ENCODE peak calls at places on chromosomes 4 and X, in six cellular contexts. H, A, T, W, I and Y are unnamed samples.

GRCh38 chr4:166128452-166128851 is 255.4 kb downstream of the TLL1 start:
- DNase-seq in T (peak; percentile 56), I (no peak), A (no peak), W (peak; percentile 57), H (no peak), Y (peak; percentile 67)

GRCh38 chrX:123487674-123488073 is 245.2 kb downstream of the THOC2 start:
- DNase-seq in A (no peak), I (no peak), T (no peak), H (no peak), W (no peak), Y (no peak)

GRCh38 chr4:1471443-1472147 is 65.4 kb upstream of the NKX1-1 start:
- DNase-seq in H (no peak), A (no peak), W (no peak), T (no peak), I (no peak), Y (no peak)

GRCh38 chrX:40171513-40172168 is 73.9 kb upstream of the BCOR start:
- DNase-seq in T (peak; percentile 53), I (no peak), H (no peak), W (no peak), A (no peak), Y (no peak)

GRCh38 chrX:46574941-46575381 is 1.4 kb downstream of the CHST7 start:
- DNase-seq in T (peak; percentile 29), W (no peak), I (no peak), H (no peak), A (no peak), Y (no peak)

GRCh38 chrX:20431486-20431885 is 164.8 kb upstream of the RPS6KA3 start:
- DNase-seq in H (no peak), A (no peak), I (no peak), W (no peak), T (no peak), Y (no peak)

GRCh38 chr4:30744957-30745640 is 24.9 kb downstream of the PCDH7 start:
- DNase-seq in W (no peak), A (no peak), I (no peak), T (peak; percentile 38), H (no peak), Y (no peak)

GRCh38 chrX:106246511-106246910 is 78.4 kb downstream of the PWWP3B start:
- DNase-seq in W (peak; percentile 4), A (no peak), T (peak; percentile 9), H (no peak), I (no peak), Y (peak; percentile 59)

GRCh38 chrX:122913764-122914163 is 270.3 kb upstream of the GRIA3 start:
- DNase-seq in W (no peak), T (no peak), H (no peak), A (no peak), I (no peak), Y (no peak)

GRCh38 chr4:16573744-16574143 is 324.7 kb downstream of the LDB2 start:
- DNase-seq in H (no peak), I (no peak), T (peak; percentile 80), W (peak; percentile 78), A (no peak), Y (peak; percentile 33)

GRCh38 chrX:130836447-130836846 is 66.6 kb downstream of the ENOX2 start:
- DNase-seq in W (no peak), H (no peak), A (no peak), I (no peak), T (peak; percentile 13), Y (no peak)

GRCh38 chr4:155900402-155900801 is 3.1 kb upstream of the TDO2 start:
- DNase-seq in I (no peak), A (peak; percentile 31), W (peak; percentile 19), T (peak; percentile 87), H (peak; percentile 1), Y (peak; percentile 45)

GRCh38 chr4:10737335-10737734 is 52.8 kb upstream of the CLNK start:
- DNase-seq in I (no peak), H (no peak), A (no peak), T (no peak), W (no peak), Y (peak; percentile 80)

GRCh38 chr4:85607624-85608023 is 132.7 kb downstream of the ARHGAP24 start:
- DNase-seq in W (no peak), H (no peak), I (no peak), T (no peak), A (no peak), Y (no peak)
- H3K4me3 ChIP-seq in W (no peak overlapping the region), H (no peak overlapping the region), I (no peak overlapping the region), T (no peak overlapping the region), A (no peak overlapping the region), Y (no peak overlapping the region)

GRCh38 chrX:154409222-154409871 is at the start of gene DNASE1L1:
- DNase-seq in W (peak; percentile 62), T (peak; percentile 92), H (no peak), I (peak; percentile 83), A (peak; percentile 91), Y (peak; percentile 71)

GRCh38 chrX:154411322-154411980 is at the start of gene TAFAZZIN:
- DNase-seq in I (peak; percentile 63), A (peak; percentile 80), W (no peak), H (no peak), T (peak; percentile 66), Y (no peak)

GRCh38 chrX:154412468-154412867 is 1.1 kb downstream of the TAFAZZIN start:
- DNase-seq in A (no peak), T (no peak), I (no peak), H (no peak), W (no peak), Y (no peak)

GRCh38 chrX:154411981-154412340 is 622 bp downstream of the TAFAZZIN start:
- DNase-seq in I (peak; percentile 64), A (peak; percentile 67), W (no peak), T (peak; percentile 54), H (no peak), Y (no peak)

DNA sequence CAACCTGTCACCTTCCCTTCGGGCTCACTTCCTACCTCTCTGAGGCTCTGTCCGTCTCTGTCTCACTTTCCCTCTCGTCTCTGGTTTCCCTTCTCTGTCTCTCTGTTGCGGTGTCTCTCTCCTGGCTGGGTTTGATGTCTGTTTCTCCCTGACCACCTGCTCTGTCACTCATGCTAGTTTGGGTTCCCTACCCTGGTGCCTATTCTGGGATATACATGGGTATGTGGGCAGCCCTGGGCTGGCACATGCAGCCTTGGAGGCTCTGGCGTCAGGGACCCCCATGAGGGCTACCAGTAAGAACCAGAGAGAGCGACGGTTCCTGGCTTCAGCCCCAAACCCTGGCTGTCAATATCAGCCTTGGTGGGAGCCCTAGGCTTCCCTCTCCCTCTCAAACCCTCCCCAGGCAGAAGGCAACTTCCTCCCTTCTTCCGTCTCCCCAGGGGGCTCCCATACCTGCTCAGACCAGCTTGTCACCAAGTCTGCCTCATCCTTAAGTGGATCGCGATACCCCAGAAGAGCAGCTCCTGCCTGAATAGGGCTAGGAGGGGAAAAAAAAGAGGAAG is 314 bp downstream of the DNASE1L1 start:
- DNase-seq in W (no peak), I (no peak), A (no peak), H (no peak), T (no peak), Y (no peak)
- H3K4me3 ChIP-seq in W (peak overlapping the region; percentile 45), I (peak overlapping the region; percentile 32), A (peak overlapping the region; percentile 47), H (no peak overlapping the region), T (no peak overlapping the region), Y (peak overlapping the region; percentile 56)

DNA sequence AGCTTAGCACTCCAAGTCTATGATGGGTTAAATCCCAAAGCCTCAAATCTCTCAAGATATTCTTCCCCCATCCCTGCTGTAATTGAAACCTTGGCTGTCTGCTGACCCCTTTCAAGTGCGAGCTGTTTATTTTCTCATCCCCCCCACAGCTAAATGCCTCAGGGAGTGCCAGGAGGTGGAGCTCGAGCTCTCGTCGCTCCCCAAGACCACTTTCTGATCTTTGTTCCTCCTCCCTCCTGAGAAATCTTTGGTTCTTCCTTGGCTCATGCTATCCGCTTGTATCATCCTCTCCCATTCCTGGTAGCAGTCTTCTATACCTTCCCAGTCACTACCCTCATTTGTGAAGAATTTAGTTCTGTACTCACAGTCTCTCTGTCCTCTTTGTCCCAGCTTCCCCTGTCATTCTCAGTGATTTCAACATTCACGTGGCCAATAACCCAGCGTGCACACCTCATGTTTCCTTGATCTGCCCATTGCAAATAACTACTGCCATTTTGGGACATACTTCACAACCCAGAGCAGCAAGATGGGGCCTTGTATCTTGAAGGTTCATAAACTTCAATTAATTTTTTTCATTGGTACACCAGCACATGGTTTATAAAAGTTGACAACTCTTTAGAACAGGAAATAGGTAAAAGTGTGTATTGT is 9.2 kb upstream of the SLC25A43 start:
- DNase-seq in H (no peak), A (no peak), T (no peak), I (no peak), W (no peak), Y (no peak)
- H3K4me3 ChIP-seq in H (no peak overlapping the region), A (no peak overlapping the region), T (no peak overlapping the region), I (no peak overlapping the region), W (no peak overlapping the region), Y (no peak overlapping the region)

GRCh38 chr4:137530176-137530575 is 2.1 kb downstream of the PCDH18 start:
- DNase-seq in H (no peak), I (no peak), W (no peak), A (no peak), T (peak; percentile 70), Y (peak; percentile 69)
- H3K4me3 ChIP-seq in H (peak overlapping the region; percentile 22), I (peak overlapping the region; percentile 49), W (peak overlapping the region; percentile 80), A (no peak overlapping the region), T (no peak overlapping the region), Y (peak overlapping the region; percentile 80)